ENCODE peak calls at places on chromosome 20, in six cellular contexts. X is GM12891, I is H1, J is HepG2, B is GM12878, Z is K562. C is an unnamed sample.

GRCh38 chr20:33677991-33678431 is 3.8 kb upstream of the NECAB3 start:
- DNase-seq in X (no peak), I (no peak), J (no peak), B (no peak), Z (peak), C (no peak)

GRCh38 chr20:34001378-34001777 is 7.7 kb downstream of the RALY start:
- DNase-seq in X (no peak), I (no peak), J (no peak), B (no peak), Z (no peak), C (no peak)

GRCh38 chr20:6954219-6954618 is 186.7 kb downstream of the BMP2 start:
- DNase-seq in X (no peak), I (no peak), J (no peak), B (no peak), Z (no peak), C (no peak)

GRCh38 chr20:8094845-8095244 is 37.2 kb upstream of the PLCB1 start:
- DNase-seq in X (no peak), I (no peak), J (peak), B (no peak), Z (no peak), C (no peak)

GRCh38 chr20:40860487-40860902 is 168.1 kb upstream of the TOP1 start:
- DNase-seq in X (no peak), I (no peak), J (no peak), B (no peak), Z (no peak), C (no peak)

GRCh38 chr20:34185766-34186620 is 55.2 kb upstream of the ASIP start:
- DNase-seq in X (no peak), I (no peak), J (no peak), B (no peak), Z (no peak), C (no peak)

GRCh38 chr20:5990946-5991345 is 40.5 kb downstream of the MCM8 start:
- DNase-seq in X (no peak), I (no peak), J (no peak), B (no peak), Z (no peak), C (no peak)

GRCh38 chr20:19864130-19864529 is 106.1 kb downstream of the RIN2 start:
- DNase-seq in X (no peak), I (no peak), J (no peak), B (no peak), Z (no peak), C (no peak)

GRCh38 chr20:49247169-49247734 is 28.0 kb downstream of the DDX27 start:
- DNase-seq in X (no peak), I (no peak), J (no peak), B (no peak), Z (no peak), C (no peak)

GRCh38 chr20:58306421-58307261 is 2.9 kb upstream of the RAB22A start:
- DNase-seq in X (no peak), I (no peak), J (peak), B (peak), Z (no peak), C (no peak)

GRCh38 chr20:56629464-56630085 is 469 bp downstream of the TFAP2C start:
- DNase-seq in X (no peak), I (no peak), J (no peak), B (no peak), Z (no peak), C (no peak)

GRCh38 chr20:47792021-47792618 is 6.8 kb upstream of the SULF2 start:
- DNase-seq in X (no peak), I (no peak), J (no peak), B (no peak), Z (no peak), C (no peak)

GRCh38 chr20:11766961-11767360 is 150.7 kb upstream of the BTBD3 start:
- DNase-seq in X (no peak), I (peak), J (no peak), B (no peak), Z (no peak), C (no peak)

GRCh38 chr20:50844430-50845100 is 49.7 kb downstream of the BCAS4 start:
- DNase-seq in X (peak), I (no peak), J (peak), B (peak), Z (peak), C (peak)

GRCh38 chr20:18190466-18191233 is 53.0 kb downstream of the KAT14 start:
- DNase-seq in X (no peak), I (no peak), J (no peak), B (no peak), Z (no peak), C (no peak)

GRCh38 chr20:20711413-20711812 is 1.0 kb downstream of the RALGAPA2 start:
- DNase-seq in X (no peak), I (no peak), J (no peak), B (no peak), Z (no peak), C (no peak)

GRCh38 chr20:17612287-17612974 is 42.6 kb downstream of the DSTN start:
- DNase-seq in X (peak), I (no peak), J (peak), B (no peak), Z (no peak), C (no peak)

GRCh38 chr20:40323411-40323810 is 365.6 kb downstream of the MAFB start:
- DNase-seq in X (no peak), I (no peak), J (no peak), B (no peak), Z (no peak), C (no peak)

GRCh38 chr20:17939622-17940446 is 28.8 kb downstream of the SNX5 start:
- DNase-seq in X (no peak), I (no peak), J (no peak), B (no peak), Z (no peak), C (no peak)

GRCh38 chr20:33657704-33658095 is 4.4 kb upstream of the C20orf144 start:
- DNase-seq in X (no peak), I (no peak), J (no peak), B (no peak), Z (no peak), C (no peak)

DNA sequence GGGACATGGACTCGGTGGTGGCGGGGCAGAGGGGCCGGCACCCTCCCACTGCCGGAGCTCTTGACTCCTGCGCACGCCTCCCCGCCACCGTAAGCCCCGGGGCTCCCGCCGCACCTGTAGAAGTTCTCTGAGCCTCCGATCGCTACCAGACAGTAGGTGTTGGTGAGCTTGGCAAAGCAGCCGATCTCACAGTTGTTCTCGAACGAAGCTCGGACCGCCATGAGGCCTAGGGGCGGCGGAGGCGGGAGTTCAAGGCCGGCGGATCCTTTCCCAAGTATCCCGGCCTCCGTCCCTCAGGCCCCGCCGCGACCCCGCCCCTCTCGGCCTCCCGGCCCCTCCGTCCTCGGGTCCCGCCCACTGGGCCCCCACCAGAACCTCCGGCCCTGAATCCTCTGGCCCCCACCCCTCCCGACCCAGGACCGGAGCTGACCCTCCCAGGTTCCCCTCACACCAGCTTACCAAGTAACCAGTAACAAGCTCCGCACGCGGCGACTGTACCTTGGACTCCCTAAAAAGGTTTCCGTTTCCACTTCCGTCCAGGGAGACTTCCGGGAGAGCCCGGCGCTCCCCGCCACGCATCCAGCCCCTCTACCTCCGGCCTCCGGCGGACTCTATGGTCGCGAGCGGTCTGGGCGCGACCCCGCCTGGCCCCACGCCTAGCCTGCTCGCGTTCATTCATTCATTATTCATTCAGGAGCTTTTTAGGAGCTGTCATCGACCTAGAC is at the start of gene EIF6:
- DNase-seq in X (peak), I (peak), J (peak), B (peak), Z (peak), C (peak)
- TF ChIP-seq POLR2A in X (peak), I (no peak), J (peak), B (peak), Z (peak), C (peak)

GRCh38 chr20:3866464-3866863 is 19.8 kb downstream of the MAVS start:
- DNase-seq in X (no peak), I (no peak), J (no peak), B (no peak), Z (no peak), C (no peak)

GRCh38 chr20:3863317-3863716 is 16.7 kb downstream of the MAVS start:
- DNase-seq in X (no peak), I (no peak), J (no peak), B (no peak), Z (no peak), C (no peak)

GRCh38 chr20:3865152-3865886 is 18.7 kb downstream of the MAVS start:
- DNase-seq in X (no peak), I (no peak), J (no peak), B (no peak), Z (no peak), C (no peak)

GRCh38 chr20:3864518-3864917 is 17.9 kb downstream of the MAVS start:
- DNase-seq in X (no peak), I (no peak), J (no peak), B (no peak), Z (no peak), C (no peak)

GRCh38 chr20:3865887-3866407 is 19.3 kb downstream of the MAVS start:
- DNase-seq in X (no peak), I (no peak), J (no peak), B (no peak), Z (no peak), C (no peak)
- TF ChIP-seq POLR2AphosphoS5 in X (no peak), I (no peak), J (no peak), B (no peak), Z (no peak), C (no peak)

DNA sequence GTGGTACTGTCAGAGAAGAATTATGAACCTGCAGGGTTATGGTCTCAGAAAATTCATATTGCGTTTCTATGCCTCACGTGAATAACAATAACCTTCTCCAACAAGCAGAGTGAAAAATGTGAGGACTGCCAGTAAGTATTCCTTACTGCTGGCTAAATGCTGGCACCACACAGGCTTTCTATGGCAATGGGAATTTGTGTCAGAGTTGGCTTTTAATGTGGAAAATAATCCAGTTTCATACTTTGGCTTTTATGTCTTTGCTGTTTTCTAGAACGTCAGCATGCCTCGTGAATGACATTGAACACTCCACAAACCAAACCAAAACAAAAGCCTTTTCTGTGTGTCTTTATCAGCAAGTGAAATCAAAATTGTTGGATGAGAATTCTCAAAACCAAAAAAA is 655.9 kb downstream of the KIF16B start:
- DNase-seq in X (no peak), I (no peak), J (no peak), B (no peak), Z (no peak), C (no peak)
- TF ChIP-seq TAF1 in X (no peak), I (no peak), J (no peak), B (no peak), Z (no peak), C (no peak)

GRCh38 chr20:4813839-4814695 is 92.4 kb downstream of the PRND start:
- DNase-seq in X (peak), I (no peak), J (no peak), B (peak), Z (no peak), C (peak)

GRCh38 chr20:4813076-4813838 is 91.5 kb downstream of the PRND start:
- DNase-seq in X (peak), I (no peak), J (no peak), B (peak), Z (no peak), C (peak)

GRCh38 chr20:4812641-4813075 is 90.9 kb downstream of the PRND start:
- DNase-seq in X (no peak), I (no peak), J (no peak), B (no peak), Z (no peak), C (no peak)

GRCh38 chr20:4815618-4816017 is 93.9 kb downstream of the PRND start:
- DNase-seq in X (no peak), I (no peak), J (no peak), B (no peak), Z (no peak), C (no peak)

DNA sequence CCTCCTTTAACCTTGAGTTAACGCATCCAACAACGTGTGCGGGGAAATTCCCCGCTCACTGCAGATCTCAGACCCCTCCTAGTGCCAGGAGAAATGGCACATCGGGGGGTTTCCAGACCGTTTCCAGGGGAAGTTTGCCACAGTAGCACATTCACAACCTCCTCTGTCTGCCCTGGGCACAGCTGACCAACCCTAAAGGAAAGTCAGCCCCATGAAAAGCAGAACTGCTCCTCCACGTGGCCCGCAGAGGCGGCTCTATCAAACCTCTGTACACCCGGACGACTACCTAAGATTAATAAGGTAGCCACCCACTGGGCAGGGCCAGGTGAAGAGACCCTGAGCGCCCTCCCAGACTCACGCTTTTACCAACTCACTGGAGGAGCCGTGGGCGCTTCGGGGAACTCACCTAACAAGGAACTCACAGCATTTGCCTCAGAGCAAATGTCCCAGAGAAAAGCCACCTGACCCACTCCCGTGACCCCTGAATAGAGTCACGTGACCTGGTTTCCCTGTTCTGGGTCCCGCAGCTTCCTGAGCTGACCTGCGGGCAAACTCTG is 93.1 kb downstream of the PRND start:
- DNase-seq in X (peak), I (no peak), J (no peak), B (peak), Z (no peak), C (peak)
- TF ChIP-seq POLR2A in X (no peak), I (no peak), J (no peak), B (peak), Z (no peak), C (peak)

GRCh38 chr20:62066983-62067433 is 1.3 kb upstream of the TAF4 start:
- DNase-seq in X (no peak), I (no peak), J (peak), B (peak), Z (peak), C (peak)
- TF ChIP-seq POLR2AphosphoS5 in X (no peak), I (peak), J (peak), B (no peak), Z (no peak), C (no peak)

GRCh38 chr20:54067606-54068174 is 2.7 kb downstream of the BCAS1 start:
- DNase-seq in X (no peak), I (peak), J (peak), B (peak), Z (peak), C (no peak)

GRCh38 chr20:54068495-54068894 is 1.9 kb downstream of the BCAS1 start:
- DNase-seq in X (no peak), I (no peak), J (no peak), B (no peak), Z (no peak), C (no peak)

GRCh38 chr20:54069501-54069971 is 858 bp downstream of the BCAS1 start:
- DNase-seq in X (no peak), I (peak), J (no peak), B (no peak), Z (no peak), C (no peak)

GRCh38 chr20:54070187-54070987 is at the start of gene BCAS1:
- DNase-seq in X (no peak), I (no peak), J (peak), B (no peak), Z (peak), C (no peak)

DNA sequence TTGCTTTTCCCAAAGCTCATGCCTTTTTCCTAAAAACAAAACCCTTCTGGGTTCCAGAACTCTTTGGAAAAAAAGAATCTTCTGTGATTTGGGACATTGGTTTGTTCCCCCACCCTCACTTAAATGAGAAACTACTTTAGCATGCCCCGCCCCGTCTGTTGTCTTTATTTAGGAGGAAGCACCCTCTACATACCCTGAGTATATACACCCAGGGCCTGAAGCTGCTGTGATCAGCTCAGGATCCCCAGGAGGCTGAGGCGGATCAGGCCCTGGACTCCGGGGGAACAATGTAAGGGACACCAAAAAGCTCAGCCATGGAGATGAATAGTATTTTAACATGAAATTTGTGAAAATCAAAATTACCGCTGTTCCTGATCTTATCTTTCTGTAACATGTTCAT is 1.4 kb downstream of the BCAS1 start:
- DNase-seq in X (no peak), I (no peak), J (no peak), B (no peak), Z (no peak), C (no peak)
- TF ChIP-seq TAF1 in X (no peak), I (no peak), J (no peak), B (no peak), Z (no peak), C (no peak)

DNA sequence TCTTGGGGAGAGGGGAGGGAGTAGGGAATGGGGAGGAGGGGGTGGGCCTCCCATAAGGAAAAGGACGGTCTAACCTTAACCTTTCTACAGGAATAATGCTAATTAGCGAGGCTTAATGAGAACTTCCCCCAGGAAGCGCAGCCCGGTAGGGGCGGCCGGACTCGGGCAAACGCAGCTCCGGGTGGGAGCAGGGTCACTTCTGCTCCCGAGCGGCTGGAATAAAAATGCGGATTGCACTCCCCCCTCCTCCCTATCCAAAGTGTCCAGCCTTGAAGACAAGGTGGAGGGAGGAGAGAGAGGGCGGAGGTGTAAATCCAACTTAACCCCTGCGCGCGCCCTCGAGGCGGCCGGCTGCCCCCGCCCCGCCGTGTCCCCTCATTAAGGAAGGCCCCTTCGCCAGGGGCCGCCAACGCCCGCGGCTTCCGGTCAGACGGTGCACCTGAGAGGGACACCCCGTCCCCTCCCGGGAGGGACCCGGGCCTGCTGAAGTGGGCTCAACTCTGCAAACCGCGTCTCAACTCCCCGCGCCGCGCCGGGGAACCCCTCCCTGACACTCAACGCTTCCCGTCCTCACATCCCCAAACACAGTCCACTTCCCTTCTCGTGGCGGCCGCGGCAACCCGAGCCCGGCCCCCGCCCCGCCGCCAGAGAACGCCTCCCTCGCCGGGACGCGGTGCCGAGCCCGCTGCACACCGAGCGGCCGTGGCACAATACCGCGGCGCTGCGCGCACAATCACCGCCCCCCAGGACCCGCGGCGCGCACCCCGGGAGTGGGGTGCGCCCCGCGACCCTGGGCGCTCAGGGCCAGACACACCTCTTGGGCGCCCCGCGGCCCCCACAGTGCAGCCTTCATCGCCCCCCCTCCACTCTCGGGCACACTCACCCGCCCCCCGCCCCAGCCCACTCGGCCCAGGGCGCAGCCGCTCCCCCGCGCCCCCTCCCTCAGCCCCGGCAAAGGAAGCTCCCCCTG is 102.6 kb downstream of the NOL4L start:
- DNase-seq in X (peak), I (no peak), J (no peak), B (no peak), Z (no peak), C (peak)
- TF ChIP-seq POLR2A in X (no peak), I (no peak), J (peak), B (no peak), Z (no peak), C (no peak)

C was measured in GM12892.